ENCODE peak calls at places on chromosomes 7 and 10, in five cellular contexts. B is heart left ventricle, H is fibroblast of mammary gland, N is nephron progenitor cell, S is chondrocyte. V is an unnamed sample.

GRCh38 chr7:118300177-118300576 is 75.7 kb downstream of the ANKRD7 start:
- DNase-seq in B (no peak), H (no peak), N (no peak), S (no peak), V (no peak)

GRCh38 chr7:96952974-96953391 is 52.4 kb upstream of the DLX6 start:
- DNase-seq in B (no peak), H (peak; percentile 28), N (no peak), S (peak; percentile 72), V (no peak)

GRCh38 chr10:90313548-90314325 is 544.1 kb downstream of the HTR7 start:
- DNase-seq in B (no peak), H (peak; percentile 60), N (no peak), S (no peak), V (no peak)

GRCh38 chr10:125157473-125157865 is 2.9 kb downstream of the CTBP2 start:
- DNase-seq in B (no peak), H (no peak), N (no peak), S (no peak), V (no peak)

GRCh38 chr10:119608316-119609155 is 11.8 kb upstream of the TIAL1 start:
- DNase-seq in B (peak; percentile 58), H (peak; percentile 27), N (peak; percentile 44), S (no peak), V (peak; percentile 57)

GRCh38 chr10:103666109-103666508 is 172.6 kb downstream of the NEURL1 start:
- DNase-seq in B (no peak), H (peak; percentile 69), N (no peak), S (no peak), V (no peak)

GRCh38 chr10:77037735-77038411 is 599.7 kb downstream of the KCNMA1 start:
- DNase-seq in B (no peak), H (no peak), N (no peak), S (no peak), V (no peak)

GRCh38 chr10:24777191-24777590 is 53.5 kb upstream of the ARHGAP21 start:
- DNase-seq in B (no peak), H (peak; percentile 59), N (no peak), S (no peak), V (no peak)

GRCh38 chr7:157377436-157378124 is 40.8 kb downstream of the DNAJB6 start:
- DNase-seq in B (no peak), H (no peak), N (no peak), S (no peak), V (no peak)

GRCh38 chr10:22618081-22618785 is 96.1 kb downstream of the PIP4K2A start:
- DNase-seq in B (no peak), H (no peak), N (no peak), S (no peak), V (no peak)

GRCh38 chr10:71837085-71837827 is 13.8 kb downstream of the PSAP start:
- DNase-seq in B (no peak), H (no peak), N (peak; percentile 23), S (no peak), V (no peak)

GRCh38 chr7:77433901-77434300 is 17.8 kb upstream of the GSAP start:
- DNase-seq in B (no peak), H (no peak), N (no peak), S (no peak), V (no peak)

GRCh38 chr10:95770084-95770720 is 14.2 kb downstream of the ENTPD1 start:
- DNase-seq in B (no peak), H (no peak), N (no peak), S (no peak), V (no peak)

GRCh38 chr10:45373783-45374450 is at the start of gene ALOX5:
- DNase-seq in B (peak; percentile 76), H (no peak), N (peak; percentile 76), S (no peak), V (peak; percentile 84)

GRCh38 chr10:182441-183201 is 47.4 kb downstream of the ZMYND11 start:
- DNase-seq in B (no peak), H (peak; percentile 55), N (no peak), S (no peak), V (no peak)

GRCh38 chr10:35739998-35740397 is 97.9 kb upstream of the FZD8 start:
- DNase-seq in B (no peak), H (peak; percentile 47), N (no peak), S (no peak), V (no peak)

GRCh38 chr10:771647-772046 is 82.2 kb upstream of the DIP2C start:
- DNase-seq in B (no peak), H (no peak), N (no peak), S (no peak), V (no peak)

GRCh38 chr10:79139124-79139835 is 70.5 kb downstream of the ZMIZ1 start:
- DNase-seq in B (peak; percentile 89), H (peak; percentile 93), N (no peak), S (no peak), V (no peak)

GRCh38 chr7:39644170-39644569 is 20.8 kb downstream of the RALA start:
- DNase-seq in B (no peak), H (peak; percentile 65), N (no peak), S (no peak), V (no peak)

GRCh38 chr7:80781561-80781979 is 137.3 kb downstream of the SEMA3C start:
- DNase-seq in B (peak; percentile 59), H (peak; percentile 94), N (no peak), S (no peak), V (no peak)

GRCh38 chr7:143216151-143216550 is 5.7 kb upstream of the TAS2R40 start:
- DNase-seq in B (no peak), H (peak; percentile 68), N (no peak), S (no peak), V (no peak)

GRCh38 chr7:20153999-20154398 is 63.2 kb downstream of the MACC1 start:
- DNase-seq in B (no peak), H (peak; percentile 42), N (no peak), S (no peak), V (no peak)

GRCh38 chr10:115706482-115707076 is 566.4 kb downstream of the GFRA1 start:
- DNase-seq in B (no peak), H (peak; percentile 51), N (no peak), S (no peak), V (peak; percentile 2)

GRCh38 chr7:43481905-43482678 is 100.8 kb upstream of the STK17A start:
- DNase-seq in B (no peak), H (peak; percentile 29), N (no peak), S (no peak), V (no peak)

GRCh38 chr7:43480581-43480980 is 102.3 kb upstream of the STK17A start:
- DNase-seq in B (no peak), H (no peak), N (no peak), S (no peak), V (no peak)

GRCh38 chr7:43475983-43476382 is 106.9 kb upstream of the STK17A start:
- DNase-seq in B (no peak), H (no peak), N (no peak), S (no peak), V (no peak)

GRCh38 chr7:43479543-43479942 is 103.4 kb upstream of the STK17A start:
- DNase-seq in B (no peak), H (no peak), N (no peak), S (no peak), V (no peak)

DNA sequence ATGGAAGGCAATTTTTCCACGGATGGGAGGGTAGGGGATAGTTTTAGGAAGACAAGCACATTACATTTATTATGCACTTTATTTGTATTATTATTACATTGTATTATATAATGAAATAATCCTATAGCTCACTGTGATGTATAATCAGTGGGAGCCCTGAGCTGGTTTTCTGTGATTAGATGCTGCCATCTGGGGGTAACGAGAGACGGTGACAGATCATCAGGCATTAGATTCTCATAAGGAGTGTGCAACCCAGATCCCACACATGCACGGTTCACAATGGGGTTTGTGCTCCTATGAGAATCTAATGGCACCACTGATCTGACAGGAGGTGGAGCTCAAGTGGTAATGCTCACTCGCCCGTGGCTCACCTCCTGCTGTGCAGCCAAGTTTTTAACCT is 103.9 kb upstream of the STK17A start:
- DNase-seq in B (no peak), H (no peak), N (no peak), S (no peak), V (no peak)
- TF ChIP-seq CTCF in B (no peak), H (peak; percentile 11), N (no peak), S (peak; percentile 50), V (peak; percentile 9)

GRCh38 chr10:102393411-102394078 is 2.0 kb upstream of the NFKB2 start:
- DNase-seq in B (peak; percentile 24), H (no peak), N (no peak), S (no peak), V (no peak)
- TF ChIP-seq CTCF in B (peak; percentile 93), H (peak; percentile 80), N (peak; percentile 95), S (no peak), V (peak; percentile 78)

GRCh38 chr10:31621733-31622132 is 302.7 kb downstream of the ZEB1 start:
- DNase-seq in B (no peak), H (no peak), N (no peak), S (no peak), V (no peak)

GRCh38 chr10:31620236-31621151 is 301.5 kb downstream of the ZEB1 start:
- DNase-seq in B (peak; percentile 86), H (peak; percentile 94), N (peak; percentile 18), S (no peak), V (no peak)

GRCh38 chr10:31619410-31620095 is 300.5 kb downstream of the ZEB1 start:
- DNase-seq in B (peak; percentile 68), H (peak; percentile 50), N (no peak), S (no peak), V (no peak)

GRCh38 chr10:31623466-31623865 is 304.4 kb downstream of the ZEB1 start:
- DNase-seq in B (peak; percentile 41), H (peak; percentile 93), N (no peak), S (no peak), V (no peak)

DNA sequence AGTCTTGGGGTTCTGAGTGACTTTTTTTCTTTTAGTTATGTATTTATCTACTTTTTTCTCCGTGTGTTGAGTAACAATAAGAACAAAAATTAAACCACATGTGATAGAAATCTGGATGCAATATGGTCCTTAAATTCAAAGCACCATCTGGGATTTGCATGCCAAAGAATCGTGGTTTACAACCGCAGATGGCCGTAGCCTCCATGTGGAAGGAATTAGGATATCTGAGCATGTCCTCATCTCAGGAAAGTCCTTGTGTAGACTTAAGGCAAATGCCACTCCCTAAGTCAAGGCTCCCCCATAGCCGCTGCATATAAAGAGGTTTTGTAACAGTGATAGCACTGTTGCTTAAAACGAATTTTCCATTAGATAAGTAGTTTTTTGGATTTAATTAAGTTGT is 304.0 kb downstream of the ZEB1 start:
- DNase-seq in B (no peak), H (peak; percentile 98), N (no peak), S (no peak), V (no peak)
- TF ChIP-seq CTCF in B (no peak), H (peak; percentile 40), N (no peak), S (peak; percentile 54), V (no peak)

GRCh38 chr10:129759214-129760002 is 204.7 kb downstream of the EBF3 start:
- DNase-seq in B (no peak), H (no peak), N (no peak), S (peak; percentile 81), V (no peak)
- TF ChIP-seq CTCF in B (no peak), H (no peak), N (no peak), S (no peak), V (no peak)

DNA sequence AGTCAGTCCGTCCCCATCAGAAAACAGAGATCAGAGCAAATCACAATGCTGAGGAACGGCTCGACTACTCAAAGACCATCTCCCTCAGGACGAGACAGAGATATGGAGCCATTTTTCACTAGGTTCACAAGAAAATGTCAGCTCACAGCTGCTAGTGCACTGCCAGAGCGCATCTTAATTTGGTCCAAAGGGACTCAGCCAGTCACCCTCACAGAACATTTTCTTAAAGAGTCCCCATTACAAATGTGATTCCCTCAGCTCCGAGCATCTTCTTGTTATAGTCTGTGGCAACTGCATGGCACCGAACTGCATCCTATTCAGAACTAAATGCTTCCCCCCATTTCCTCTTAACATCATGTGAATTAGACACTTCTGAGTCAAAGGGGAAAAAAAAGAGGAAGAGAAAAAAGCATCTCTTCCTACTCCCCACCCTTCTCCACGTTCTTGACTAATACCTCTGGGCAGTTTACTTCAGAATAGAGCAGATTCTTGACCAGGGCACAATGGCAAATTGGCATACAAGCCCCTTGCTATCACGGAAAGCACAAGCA is 683.8 kb downstream of the MAGI2 start:
- DNase-seq in B (no peak), H (peak; percentile 13), N (no peak), S (no peak), V (no peak)
- TF ChIP-seq CTCF in B (no peak), H (no peak), N (no peak), S (no peak), V (no peak)

V was measured in Calu3.